ENCODE peak calls at places on chromosomes 12 and 14, in ten cellular contexts. B is EH; W is AG04450; I is NCI-H748 treated with DMSO at 0.1 percent for 48 hours; E is activated effector memory CD4-positive, alpha-beta T cell treated with Interleukin-2 at 50 U/mL for 16 hours; N is MM.1S; R is CD8-positive, alpha-beta T cell; X is kidney tubule cell; Y is left ventricle myocardium inferior; F is hippocampal formation. H is an unnamed sample.

GRCh38 chr12:79555006-79555925 is 135.5 kb downstream of the PAWR start:
- DNase-seq in B (peak), I (peak), Y (no peak), N (no peak), X (peak), W (no peak), E (no peak), F (no peak), R (no peak), H (peak)

GRCh38 chr12:132268674-132269073 is 60.7 kb downstream of the GALNT9 start:
- DNase-seq in E (no peak), B (no peak), I (no peak), R (no peak), N (no peak), F (no peak), Y (no peak), W (no peak), X (no peak), H (no peak)

GRCh38 chr12:132189378-132190011 is 45.2 kb downstream of the NOC4L start:
- DNase-seq in B (peak), R (peak), N (no peak), I (peak), X (peak), F (peak), Y (peak), W (peak), E (peak), H (peak)

GRCh38 chr12:95733156-95733825 is 57.3 kb downstream of the NTN4 start:
- DNase-seq in N (no peak), Y (no peak), I (no peak), E (no peak), X (peak), R (no peak), B (peak), F (no peak), W (peak), H (peak)

GRCh38 chr14:103031566-103031911 is 25.8 kb downstream of the CDC42BPB start:
- DNase-seq in N (no peak), F (no peak), I (no peak), X (no peak), R (no peak), W (no peak), E (no peak), B (no peak), Y (no peak), H (no peak)

GRCh38 chr14:57274551-57274950 is 5.8 kb downstream of the AP5M1 start:
- DNase-seq in I (no peak), R (no peak), E (no peak), F (no peak), Y (no peak), N (no peak), X (no peak), W (no peak), B (no peak), H (no peak)

GRCh38 chr12:123058471-123058870 is 78.0 kb downstream of the ARL6IP4 start:
- DNase-seq in R (no peak), X (no peak), W (no peak), N (no peak), Y (no peak), B (no peak), I (peak), E (no peak), F (no peak), H (no peak)

GRCh38 chr14:44392984-44393383 is 114.1 kb downstream of the FSCB start:
- DNase-seq in X (no peak), F (no peak), N (no peak), R (no peak), I (no peak), E (no peak), W (no peak), B (no peak), Y (no peak), H (no peak)

GRCh38 chr14:32006267-32007110 is 70.6 kb upstream of the ARHGAP5 start:
- DNase-seq in B (no peak), W (no peak), F (no peak), R (no peak), N (no peak), E (no peak), Y (no peak), X (peak), I (no peak), H (no peak)

GRCh38 chr12:76375939-76376338 is 27.7 kb upstream of the BBS10 start:
- DNase-seq in F (no peak), W (no peak), E (no peak), R (no peak), I (no peak), X (peak), N (no peak), Y (no peak), B (no peak), H (no peak)

GRCh38 chr14:61153436-61153835 is 127.7 kb downstream of the TMEM30B start:
- DNase-seq in E (no peak), I (peak), N (no peak), F (no peak), W (no peak), B (peak), X (peak), Y (no peak), R (no peak), H (peak)

GRCh38 chr12:108317303-108318283 is 21.5 kb downstream of the CMKLR1 start:
- DNase-seq in Y (no peak), X (no peak), E (no peak), I (no peak), R (no peak), B (no peak), F (no peak), W (no peak), N (no peak), H (no peak)

GRCh38 chr14:57189070-57189469 is 79.6 kb downstream of the EXOC5 start:
- DNase-seq in E (no peak), X (no peak), I (peak), N (no peak), Y (no peak), B (peak), R (no peak), F (peak), W (no peak), H (no peak)

GRCh38 chr12:130236421-130236820 is 74.2 kb downstream of the FZD10 start:
- DNase-seq in X (no peak), F (no peak), I (no peak), Y (no peak), W (no peak), B (no peak), R (no peak), E (no peak), N (no peak), H (no peak)

GRCh38 chr14:52052289-52052943 is 16.4 kb downstream of the NID2 start:
- DNase-seq in Y (no peak), F (no peak), X (no peak), E (no peak), B (peak), R (no peak), N (no peak), W (no peak), I (no peak), H (peak)

GRCh38 chr12:17976202-17976601 is 113.8 kb downstream of the RERGL start:
- DNase-seq in B (no peak), X (no peak), R (no peak), E (no peak), N (no peak), Y (no peak), F (no peak), W (no peak), I (no peak), H (peak)

GRCh38 chr14:80434574-80435321 is 223.4 kb upstream of the DIO2 start:
- DNase-seq in E (no peak), W (no peak), B (no peak), N (no peak), F (no peak), I (no peak), R (no peak), Y (no peak), X (peak), H (peak)

GRCh38 chr14:59283380-59283779 is 94.9 kb downstream of the DAAM1 start:
- DNase-seq in X (peak), I (no peak), W (no peak), B (no peak), N (no peak), R (no peak), F (no peak), E (no peak), Y (no peak), H (peak)

GRCh38 chr12:38892090-38892786 is 13.2 kb downstream of the CPNE8 start:
- DNase-seq in W (no peak), Y (no peak), I (no peak), E (no peak), R (no peak), X (peak), F (no peak), B (no peak), N (no peak), H (peak)

GRCh38 chr12:55789171-55789570 is 28.4 kb downstream of the SARNP start:
- DNase-seq in B (no peak), Y (no peak), F (no peak), X (no peak), R (no peak), W (no peak), N (no peak), E (no peak), I (no peak), H (no peak)

GRCh38 chr14:35378638-35379568 is 25.6 kb downstream of the NFKBIA start:
- DNase-seq in N (no peak), B (peak), E (no peak), I (no peak), X (no peak), W (no peak), R (no peak), Y (no peak), F (no peak), H (no peak)

GRCh38 chr12:48795550-48796455 is 6.9 kb upstream of the ADCY6 start:
- DNase-seq in Y (no peak), N (peak), R (peak), X (peak), W (no peak), B (peak), F (peak), I (peak), E (peak), H (peak)

GRCh38 chr14:22291406-22291805 is 297.6 kb downstream of the DAD1 start:
- DNase-seq in F (no peak), N (no peak), I (no peak), X (peak), Y (no peak), W (no peak), E (no peak), B (peak), R (no peak), H (no peak)

GRCh38 chr12:124233041-124233836 is 61.7 kb upstream of the RFLNA start:
- DNase-seq in W (peak), X (peak), I (no peak), Y (no peak), E (no peak), R (no peak), F (no peak), N (no peak), B (peak), H (peak)

GRCh38 chr14:93305708-93306418 is 27.0 kb downstream of the BTBD7 start:
- DNase-seq in X (no peak), I (no peak), Y (no peak), F (no peak), R (no peak), E (no peak), N (no peak), B (no peak), W (no peak), H (no peak)

GRCh38 chr14:60652674-60653387 is 3.6 kb upstream of the SIX1 start:
- DNase-seq in N (no peak), E (no peak), W (no peak), X (no peak), Y (no peak), R (no peak), F (no peak), I (peak), B (no peak), H (no peak)

GRCh38 chr12:92696240-92696639 is 6.5 kb upstream of the PLEKHG7 start:
- DNase-seq in I (no peak), W (peak), F (no peak), Y (peak), N (no peak), R (no peak), X (no peak), B (peak), E (no peak), H (peak)

GRCh38 chr14:33455998-33456397 is 494.9 kb downstream of the EGLN3 start:
- DNase-seq in E (no peak), F (no peak), N (no peak), W (no peak), I (no peak), R (no peak), B (peak), X (no peak), Y (no peak), H (no peak)

GRCh38 chr12:87660987-87661769 is 368.0 kb downstream of the C12orf50 start:
- DNase-seq in I (no peak), N (no peak), Y (no peak), B (no peak), X (peak), F (no peak), E (no peak), W (no peak), R (no peak), H (no peak)

GRCh38 chr14:52706286-52706685 is 714 bp upstream of the PSMC6 start:
- DNase-seq in X (peak), N (no peak), I (no peak), W (no peak), R (peak), Y (no peak), F (no peak), B (peak), E (peak), H (peak)

GRCh38 chr12:118432812-118433540 is 56.6 kb downstream of the SUDS3 start:
- DNase-seq in W (no peak), E (no peak), F (no peak), B (peak), Y (no peak), I (no peak), N (no peak), X (no peak), R (no peak), H (no peak)

GRCh38 chr12:24600996-24601395 is 347.9 kb downstream of the BCAT1 start:
- DNase-seq in F (no peak), E (no peak), I (no peak), W (peak), R (no peak), X (peak), B (peak), N (no peak), Y (no peak), H (peak)

GRCh38 chr12:59088673-59089072 is 168.4 kb upstream of the LRIG3 start:
- DNase-seq in B (no peak), W (no peak), I (no peak), E (no peak), F (no peak), R (no peak), X (no peak), N (no peak), Y (no peak), H (no peak)

GRCh38 chr14:95128140-95128539 is 29.2 kb downstream of the DICER1 start:
- DNase-seq in X (no peak), Y (no peak), B (no peak), R (no peak), W (no peak), F (no peak), E (no peak), I (no peak), N (no peak), H (no peak)

GRCh38 chr12:79687711-79688270 is 3.0 kb downstream of the PAWR start:
- DNase-seq in Y (no peak), R (no peak), I (no peak), X (peak), W (no peak), N (no peak), E (no peak), B (peak), F (no peak), H (peak)

GRCh38 chr12:88299567-88300101 is 157.5 kb downstream of the TMTC3 start:
- DNase-seq in I (no peak), F (no peak), W (peak), R (no peak), B (peak), Y (no peak), X (peak), N (peak), E (no peak), H (peak)

GRCh38 chr12:9381619-9382018 is 173.4 kb upstream of the PZP start:
- DNase-seq in E (no peak), X (no peak), I (no peak), N (no peak), Y (no peak), B (no peak), F (no peak), R (no peak), W (no peak), H (no peak)